ENCODE peak calls at places on chromosomes 11 and 22, in five cellular contexts. E, F, W, H and P are unnamed samples.

GRCh38 chr11:20671856-20672546 is 2.6 kb downstream of the NELL1 start:
- DNase-seq in W (no peak), F (peak), H (no peak), E (peak), P (no peak)

GRCh38 chr11:114605370-114605769 is 9.8 kb upstream of the NXPE4 start:
- DNase-seq in H (no peak), F (no peak), E (no peak), W (no peak), P (no peak)

GRCh38 chr22:38347944-38348750 is 30.9 kb upstream of the CSNK1E start:
- DNase-seq in E (no peak), F (no peak), W (no peak), H (no peak), P (no peak)

GRCh38 chr11:77182542-77183420 is 54.7 kb downstream of the MYO7A start:
- DNase-seq in F (no peak), H (no peak), W (no peak), E (no peak), P (no peak)

GRCh38 chr22:49671331-49672012 is 156.2 kb downstream of the BRD1 start:
- DNase-seq in H (no peak), F (no peak), W (no peak), E (no peak), P (no peak)

GRCh38 chr11:80194016-80194415 is 753.2 kb upstream of the TENM4 start:
- DNase-seq in H (no peak), F (no peak), W (no peak), E (no peak), P (no peak)

GRCh38 chr11:134126197-134126822 is 57.4 kb downstream of the JAM3 start:
- DNase-seq in F (no peak), H (no peak), E (peak), W (no peak), P (peak)

GRCh38 chr22:41992496-41992895 is 6.1 kb upstream of the WBP2NL start:
- DNase-seq in H (no peak), E (no peak), F (no peak), W (no peak), P (no peak)

GRCh38 chr11:68950268-68950667 is 30.5 kb downstream of the MRGPRD start:
- DNase-seq in H (peak), W (peak), F (peak), E (peak), P (no peak)

GRCh38 chr11:61917043-61917356 is 366 bp downstream of the RAB3IL1 start:
- DNase-seq in W (no peak), F (no peak), H (no peak), E (no peak), P (no peak)

GRCh38 chr11:63613517-63614135 is 607 bp downstream of the PLAAT3 start:
- DNase-seq in H (peak), W (no peak), E (peak), F (peak), P (peak)

GRCh38 chr11:1481861-1482441 is 4.6 kb downstream of the MOB2 start:
- DNase-seq in W (no peak), F (no peak), H (no peak), E (no peak), P (no peak)

GRCh38 chr22:22748297-22748743 is 103.9 kb downstream of the GGTLC2 start:
- DNase-seq in E (peak), F (peak), H (peak), W (peak), P (peak)

GRCh38 chr22:50151571-50152537 is 18.7 kb upstream of the PANX2 start:
- DNase-seq in W (no peak), E (no peak), H (no peak), F (no peak), P (no peak)

GRCh38 chr11:70574725-70575347 is 176.5 kb downstream of the CTTN start:
- DNase-seq in H (no peak), E (no peak), W (no peak), F (no peak), P (no peak)

GRCh38 chr22:41976070-41976901 is 7.0 kb downstream of the SEPTIN3 start:
- DNase-seq in W (no peak), H (no peak), E (no peak), F (no peak), P (peak)

GRCh38 chr11:63922673-63923192 is 5.8 kb upstream of the RCOR2 start:
- DNase-seq in H (no peak), F (no peak), E (no peak), W (no peak), P (no peak)

GRCh38 chr22:32761251-32761903 is 40.1 kb upstream of the TIMP3 start:
- DNase-seq in H (no peak), F (no peak), E (peak), W (no peak), P (no peak)

GRCh38 chr11:126816655-126817054 is 183.9 kb downstream of the KIRREL3 start:
- DNase-seq in H (no peak), E (peak), W (no peak), F (no peak), P (no peak)

GRCh38 chr11:132718711-132719641 is 813.3 kb downstream of the OPCML start:
- DNase-seq in F (no peak), E (peak), H (no peak), W (no peak), P (peak)

GRCh38 chr11:2579315-2580060 is 120.3 kb downstream of the KCNQ1OT1 start:
- DNase-seq in H (no peak), F (no peak), E (no peak), W (no peak), P (no peak)
- TF ChIP-seq CTCF in H (no peak), F (no peak), E (no peak), W (no peak), P (no peak)

GRCh38 chr11:8786933-8787332 is 104.3 kb downstream of the RPL27A start:
- DNase-seq in H (no peak), E (no peak), F (no peak), W (no peak), P (no peak)
- TF ChIP-seq CTCF in H (no peak), E (no peak), F (no peak), W (no peak), P (no peak)

GRCh38 chr22:43795320-43795719 is 16.8 kb downstream of the EFCAB6 start:
- DNase-seq in H (no peak), E (no peak), F (no peak), W (no peak), P (no peak)

GRCh38 chr22:43800970-43801369 is 11.1 kb downstream of the EFCAB6 start:
- DNase-seq in F (no peak), E (no peak), H (no peak), W (no peak), P (no peak)

GRCh38 chr22:43798492-43798891 is 13.6 kb downstream of the EFCAB6 start:
- DNase-seq in H (no peak), E (no peak), F (no peak), W (peak), P (no peak)

GRCh38 chr22:43792905-43793304 is 19.2 kb downstream of the EFCAB6 start:
- DNase-seq in H (no peak), W (no peak), E (no peak), F (no peak), P (no peak)

DNA sequence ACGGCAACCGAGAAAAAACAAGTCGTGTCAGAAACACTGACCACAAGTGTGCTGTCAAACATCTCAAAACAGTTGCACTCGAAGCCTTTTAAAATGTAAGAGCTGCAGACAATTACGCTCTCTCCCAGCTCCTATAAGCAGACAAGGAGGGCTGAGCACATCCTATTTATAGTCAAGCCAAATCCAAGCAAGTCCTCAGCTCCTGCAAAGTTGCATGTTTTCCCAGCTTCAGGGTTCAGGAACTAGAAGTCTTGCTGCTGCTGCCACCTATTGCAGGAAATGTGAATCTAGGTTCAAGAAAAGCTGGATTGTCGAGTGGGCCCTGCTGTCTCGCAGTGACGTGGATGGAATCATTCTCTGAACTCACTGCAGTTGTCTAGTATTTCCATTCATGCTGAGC is 15.5 kb downstream of the EFCAB6 start:
- DNase-seq in W (no peak), E (peak), H (peak), F (peak), P (no peak)
- TF ChIP-seq CTCF in W (peak), E (peak), H (no peak), F (peak), P (no peak)

GRCh38 chr11:128774593-128774992 is 80.7 kb downstream of the FLI1 start:
- DNase-seq in E (no peak), H (no peak), W (no peak), F (no peak), P (no peak)
- TF ChIP-seq CTCF in E (no peak), H (no peak), W (no peak), F (no peak), P (no peak)

GRCh38 chr11:102367364-102367763 is 20.4 kb downstream of the BIRC2 start:
- DNase-seq in F (peak), E (peak), H (no peak), W (peak), P (no peak)
- TF ChIP-seq CTCF in F (peak), E (no peak), H (no peak), W (peak), P (peak)

GRCh38 chr11:66130978-66131377 is 60.9 kb downstream of the PACS1 start:
- DNase-seq in F (no peak), H (no peak), W (no peak), E (no peak), P (no peak)

GRCh38 chr11:66131937-66132632 is 62.0 kb downstream of the PACS1 start:
- DNase-seq in F (no peak), W (peak), E (no peak), H (no peak), P (no peak)

GRCh38 chr11:66136752-66137123 is 66.7 kb downstream of the PACS1 start:
- DNase-seq in H (no peak), W (no peak), E (peak), F (peak), P (peak)

DNA sequence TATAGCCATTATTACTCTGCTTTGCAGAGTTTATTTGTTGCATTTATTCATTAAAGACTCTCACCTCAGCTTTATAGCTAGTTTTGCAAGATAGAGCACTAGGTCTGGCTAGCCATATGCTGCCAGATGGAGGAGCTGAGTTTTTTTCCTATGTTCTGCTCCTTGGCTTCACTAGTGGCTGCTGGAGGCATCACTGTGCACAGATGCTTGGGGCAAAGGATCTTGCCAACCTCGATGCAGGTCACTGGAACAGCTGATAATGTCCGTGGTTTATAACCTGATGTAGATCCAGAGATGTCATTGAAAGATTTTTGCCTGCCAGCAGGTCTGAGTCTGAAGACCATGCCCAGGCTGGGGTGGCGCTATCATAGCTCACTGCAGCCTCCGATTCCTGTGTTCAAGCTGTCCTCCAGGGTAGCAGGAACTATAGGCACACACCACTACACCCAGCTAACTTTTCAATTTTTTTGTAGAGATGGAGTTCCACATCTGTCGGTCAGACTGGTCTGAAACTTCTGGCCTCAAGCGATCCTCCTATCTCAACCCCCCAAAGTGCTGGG is 63.2 kb downstream of the PACS1 start:
- DNase-seq in W (peak), F (no peak), E (no peak), H (no peak), P (no peak)
- TF ChIP-seq CTCF in W (peak), F (no peak), E (no peak), H (no peak), P (no peak)